ENCODE peak calls at places on chromosomes 11 and 22, in six cellular contexts. D, L, H, F, S and U are unnamed samples.

GRCh38 chr11:61162092-61162935 is 1.1 kb upstream of the VPS37C start:
- DNase-seq in H (peak), S (no peak), D (peak), L (peak), F (no peak), U (no peak)

GRCh38 chr11:104060820-104061219 is 24.4 kb downstream of the DDI1 start:
- DNase-seq in L (no peak), S (no peak), F (no peak), H (no peak), D (no peak), U (no peak)

GRCh38 chr11:134471341-134472187 is 59.5 kb upstream of the B3GAT1 start:
- DNase-seq in F (no peak), D (no peak), H (no peak), L (no peak), S (no peak), U (peak)

GRCh38 chr11:60078742-60079141 is 9.7 kb upstream of the MS4A2 start:
- DNase-seq in L (no peak), H (no peak), D (no peak), F (no peak), S (no peak), U (no peak)

GRCh38 chr11:59253001-59253400 is 40.3 kb upstream of the MPEG1 start:
- DNase-seq in F (no peak), S (no peak), H (no peak), D (no peak), L (no peak), U (no peak)

GRCh38 chr11:110565690-110566336 is 136.1 kb downstream of the FDX1 start:
- DNase-seq in D (no peak), L (peak), F (no peak), S (no peak), H (no peak), U (no peak)

GRCh38 chr22:45879552-45879949 is 97.4 kb downstream of the WNT7B start:
- DNase-seq in S (no peak), D (no peak), F (no peak), H (no peak), L (no peak), U (no peak)

GRCh38 chr22:27751277-27752070 is 50.1 kb downstream of the MN1 start:
- DNase-seq in S (no peak), L (no peak), F (no peak), D (no peak), H (no peak), U (no peak)

GRCh38 chr11:104594228-104594958 is 303.9 kb downstream of the CASP12 start:
- DNase-seq in L (no peak), H (no peak), D (no peak), S (no peak), F (no peak), U (no peak)

GRCh38 chr11:95849087-95849825 is 59.0 kb downstream of the CEP57 start:
- DNase-seq in H (peak), D (peak), L (peak), F (peak), S (no peak), U (no peak)

GRCh38 chr11:100867601-100868000 is 180.5 kb downstream of the ARHGAP42 start:
- DNase-seq in F (no peak), L (no peak), S (no peak), D (no peak), H (no peak), U (no peak)

GRCh38 chr22:26986884-26987283 is 329.5 kb downstream of the MIAT start:
- DNase-seq in D (no peak), H (no peak), F (no peak), S (no peak), L (no peak), U (no peak)

GRCh38 chr22:35524966-35525686 is 15.5 kb upstream of the RASD2 start:
- DNase-seq in H (no peak), D (no peak), S (no peak), L (no peak), F (no peak), U (peak)

GRCh38 chr11:44624761-44625221 is 59.3 kb downstream of the CD82 start:
- DNase-seq in H (no peak), D (no peak), F (no peak), L (no peak), S (no peak), U (no peak)

GRCh38 chr11:109423114-109423859 is 1.3 kb downstream of the C11orf87 start:
- DNase-seq in S (no peak), D (peak), H (peak), L (no peak), F (no peak), U (no peak)

GRCh38 chr11:46712874-46713576 is 6.0 kb upstream of the F2 start:
- DNase-seq in F (no peak), H (no peak), D (no peak), L (no peak), S (no peak), U (no peak)

GRCh38 chr11:23143031-23143430 is 282.8 kb upstream of the CCDC179 start:
- DNase-seq in D (no peak), H (no peak), L (no peak), F (no peak), S (no peak), U (no peak)

GRCh38 chr22:28341001-28341400 is 338.6 kb downstream of the TTC28 start:
- DNase-seq in H (no peak), L (peak), S (no peak), D (no peak), F (no peak), U (no peak)

GRCh38 chr22:45917700-45918454 is 59.1 kb downstream of the WNT7B start:
- DNase-seq in S (no peak), F (no peak), H (no peak), L (no peak), D (no peak), U (no peak)

GRCh38 chr22:35452351-35452781 is 52.4 kb downstream of the MCM5 start:
- DNase-seq in D (no peak), F (no peak), H (no peak), L (no peak), S (no peak), U (no peak)

GRCh38 chr11:3147257-3147619 is 17.9 kb downstream of the OSBPL5 start:
- DNase-seq in S (no peak), F (no peak), D (no peak), L (no peak), H (no peak), U (no peak)

GRCh38 chr11:47861762-47862161 is 13.6 kb upstream of the NUP160 start:
- DNase-seq in F (no peak), H (no peak), D (no peak), S (no peak), L (no peak), U (no peak)

GRCh38 chr11:6812391-6813005 is 13.0 kb upstream of the OR6A2 start:
- DNase-seq in F (no peak), L (peak), S (no peak), D (no peak), H (peak), U (no peak)

GRCh38 chr22:23478175-23478574 is 101.9 kb downstream of the IGLL1 start:
- DNase-seq in D (no peak), H (no peak), L (no peak), S (peak), F (no peak), U (no peak)

GRCh38 chr11:65617136-65617850 is 1.7 kb downstream of the PCNX3 start:
- DNase-seq in L (no peak), F (no peak), D (no peak), S (no peak), H (no peak), U (no peak)

GRCh38 chr11:95545116-95545875 is 244.3 kb downstream of the FAM76B start:
- DNase-seq in D (no peak), F (no peak), L (no peak), S (no peak), H (no peak), U (no peak)

GRCh38 chr11:100866453-100866852 is 179.4 kb downstream of the ARHGAP42 start:
- DNase-seq in L (no peak), D (no peak), S (no peak), F (no peak), H (no peak), U (no peak)

GRCh38 chr11:33642461-33643166 is 58.0 kb downstream of the C11orf91 start:
- DNase-seq in L (no peak), D (no peak), F (no peak), H (no peak), S (no peak), U (no peak)

GRCh38 chr22:26432619-26433311 is 3.7 kb downstream of the ASPHD2 start:
- DNase-seq in F (no peak), D (no peak), H (no peak), S (no peak), L (no peak), U (no peak)

GRCh38 chr11:130675456-130675855 is 227.0 kb downstream of the ADAMTS15 start:
- DNase-seq in D (no peak), S (peak), H (no peak), L (peak), F (no peak), U (no peak)